ENCODE peak calls at places on chromosomes 4 and X, in eight cellular contexts. Y is right atrium auricular region; W is astrocyte of the hippocampus; I is HFF-Myc; A is activated T-cell treated with anti-CD3 and anti-CD28 coated beads, Interleukin-2, amount 50 U/mL, for 72 hours; B is sciatic nerve; U is iPS-NIHi11; G is osteocyte. S is an unnamed sample.

GRCh38 chrX:41779058-41779564 is 55.1 kb downstream of the GPR82 start:
- DNase-seq in B (no peak), U (no peak), A (no peak), I (peak), W (peak), Y (no peak), G (no peak), S (no peak)

GRCh38 chr4:107977482-107977881 is 12.2 kb upstream of the HADH start:
- DNase-seq in U (no peak), W (no peak), B (no peak), A (no peak), I (no peak), Y (no peak), G (no peak), S (no peak)

GRCh38 chr4:113750734-113751133 is 10.8 kb downstream of the CAMK2D start:
- DNase-seq in U (no peak), B (no peak), A (no peak), Y (no peak), G (no peak), I (no peak), W (no peak), S (no peak)

GRCh38 chr4:146338512-146338911 is 124.2 kb downstream of the REELD1 start:
- DNase-seq in G (no peak), Y (no peak), B (no peak), W (peak), A (no peak), U (no peak), I (no peak), S (no peak)

GRCh38 chr4:94595880-94596483 is 144.2 kb downstream of the PDLIM5 start:
- DNase-seq in Y (no peak), G (no peak), I (peak), B (no peak), W (peak), A (no peak), U (peak), S (no peak)

GRCh38 chr4:138507527-138507926 is 265.4 kb upstream of the SLC7A11 start:
- DNase-seq in I (no peak), W (peak), B (no peak), A (no peak), Y (no peak), U (no peak), G (no peak), S (no peak)

GRCh38 chr4:85028910-85029309 is 62.4 kb upstream of the WDFY3 start:
- DNase-seq in B (no peak), I (peak), Y (no peak), G (no peak), A (no peak), U (no peak), W (no peak), S (no peak)

GRCh38 chr4:37685726-37686372 is 327 bp downstream of the RELL1 start:
- DNase-seq in Y (no peak), U (no peak), G (peak), A (peak), W (no peak), I (no peak), B (peak), S (peak)

GRCh38 chr4:119550857-119551532 is 77.6 kb downstream of the PDE5A start:
- DNase-seq in B (no peak), Y (no peak), A (no peak), G (no peak), U (peak), W (peak), I (no peak), S (no peak)

GRCh38 chrX:2176733-2177132 is 324.0 kb downstream of the DHRSX start:
- DNase-seq in B (no peak), U (no peak), Y (no peak), A (no peak), W (peak), G (no peak), I (no peak), S (no peak)

GRCh38 chr4:184958127-184958806 is 60.0 kb upstream of the HELT start:
- DNase-seq in W (no peak), G (peak), B (no peak), A (no peak), U (no peak), I (no peak), Y (no peak), S (no peak)

GRCh38 chr4:10045481-10045880 is 24.2 kb upstream of the SLC2A9 start:
- DNase-seq in Y (no peak), G (no peak), A (no peak), B (no peak), U (no peak), I (no peak), W (peak), S (no peak)

GRCh38 chr4:123746981-123747380 is 350.4 kb downstream of the SPRY1 start:
- DNase-seq in G (no peak), Y (no peak), A (no peak), U (no peak), I (no peak), W (no peak), B (no peak), S (no peak)

GRCh38 chr4:169663894-169664293 is 43.5 kb downstream of the CLCN3 start:
- DNase-seq in I (no peak), Y (no peak), G (no peak), W (peak), B (no peak), A (no peak), U (no peak), S (no peak)

GRCh38 chr4:55871299-55871800 is 17.9 kb downstream of the EXOC1 start:
- DNase-seq in G (no peak), A (no peak), W (no peak), I (no peak), Y (no peak), B (no peak), U (no peak), S (no peak)

GRCh38 chrX:74293343-74293946 is 10.5 kb upstream of the ZCCHC13 start:
- DNase-seq in G (peak), B (peak), U (peak), A (peak), Y (peak), W (peak), I (no peak), S (peak)